ENCODE peak calls at places on chromosome 11, in seven cellular contexts. W, B, R, L, X, D and U are unnamed samples.

GRCh38 chr11:61293869-61294716 is 1.0 kb downstream of the VWCE start:
- DNase-seq in W (no peak), B (no peak), R (no peak), L (peak; percentile 33), X (peak; percentile 85), D (peak; percentile 20), U (peak; percentile 17)

GRCh38 chr11:36265793-36266628 is 23.2 kb downstream of the COMMD9 start:
- DNase-seq in W (peak; percentile 74), B (peak; percentile 84), R (peak; percentile 65), L (peak; percentile 34), X (peak; percentile 67), D (peak; percentile 40), U (peak; percentile 19)

GRCh38 chr11:133943950-133944698 is 12.6 kb downstream of the IGSF9B start:
- DNase-seq in W (no peak), B (no peak), R (no peak), L (no peak), X (no peak), D (no peak), U (no peak)

GRCh38 chr11:18727499-18728236 is 1.7 kb upstream of the IGSF22 start:
- DNase-seq in W (peak; percentile 75), B (no peak), R (no peak), L (peak; percentile 11), X (peak; percentile 46), D (peak; percentile 33), U (peak; percentile 53)

GRCh38 chr11:76298255-76298654 is 82.7 kb downstream of the THAP12 start:
- DNase-seq in W (no peak), B (no peak), R (no peak), L (no peak), X (no peak), D (no peak), U (no peak)

GRCh38 chr11:31874631-31875191 is 63.6 kb upstream of the PAX6 start:
- DNase-seq in W (no peak), B (no peak), R (no peak), L (no peak), X (peak; percentile 45), D (no peak), U (no peak)

GRCh38 chr11:95577716-95578460 is 211.7 kb downstream of the FAM76B start:
- DNase-seq in W (no peak), B (no peak), R (no peak), L (peak; percentile 74), X (no peak), D (peak; percentile 18), U (no peak)

GRCh38 chr11:13008625-13009475 is at the start of gene RASSF10:
- DNase-seq in W (peak; percentile 70), B (peak; percentile 78), R (peak; percentile 63), L (peak; percentile 37), X (peak; percentile 58), D (no peak), U (no peak)

GRCh38 chr11:125338886-125339811 is 156.9 kb downstream of the FEZ1 start:
- DNase-seq in W (no peak), B (peak; percentile 67), R (peak; percentile 17), L (peak; percentile 61), X (no peak), D (no peak), U (no peak)

GRCh38 chr11:125164422-125165110 is at the start of gene PKNOX2:
- DNase-seq in W (no peak), B (peak; percentile 84), R (peak; percentile 74), L (peak; percentile 81), X (peak; percentile 37), D (peak; percentile 16), U (peak; percentile 65)

GRCh38 chr11:46711288-46711687 is 7.7 kb upstream of the F2 start:
- DNase-seq in W (no peak), B (no peak), R (no peak), L (peak; percentile 27), X (no peak), D (no peak), U (no peak)

GRCh38 chr11:93484716-93485115 is 58.5 kb downstream of the SMCO4 start:
- DNase-seq in W (no peak), B (no peak), R (no peak), L (peak; percentile 47), X (no peak), D (no peak), U (no peak)

GRCh38 chr11:45967506-45967905 is 45.0 kb downstream of the LARGE2 start:
- DNase-seq in W (no peak), B (no peak), R (no peak), L (no peak), X (no peak), D (no peak), U (no peak)

GRCh38 chr11:120079750-120080610 is 57.9 kb downstream of the TRIM29 start:
- DNase-seq in W (no peak), B (no peak), R (no peak), L (no peak), X (no peak), D (no peak), U (peak; percentile 19)

GRCh38 chr11:17117262-17117661 is 39.8 kb upstream of the RPS13 start:
- DNase-seq in W (no peak), B (no peak), R (no peak), L (no peak), X (no peak), D (no peak), U (no peak)

GRCh38 chr11:18429349-18429748 is 17.2 kb downstream of the LDHC start:
- DNase-seq in W (no peak), B (no peak), R (no peak), L (no peak), X (no peak), D (no peak), U (no peak)